ENCODE peak calls at places on chromosomes 6 and 20, in five cellular contexts. D is activated gamma-delta T cell treated with anti-CD3 and anti-CD28 coated beads, Interleukin-2, amount 50 U/mL, for 16 hours; J is germinal center; M is activated CD4-positive, alpha-beta T cell treated with anti-CD3 and anti-CD28 coated beads, Interleukin-2, amount 50 U/mL, for 4 hours; U is transverse colon. S is an unnamed sample.
A peak's percentile ranks its signal among the peaks of the same experiment; 100 is the strongest.

GRCh38 chr20:33999025-33999629 is 5.4 kb downstream of the RALY start:
- DNase-seq in J (no peak), D (no peak), U (no peak), M (no peak), S (no peak)

GRCh38 chr20:20303320-20303719 is 64.6 kb upstream of the INSM1 start:
- DNase-seq in U (no peak), J (no peak), D (no peak), M (no peak), S (no peak)

GRCh38 chr20:18058661-18059467 is 1.1 kb upstream of the OVOL2 start:
- DNase-seq in U (peak; percentile 56), M (no peak), J (no peak), D (no peak), S (no peak)

GRCh38 chr6:72619883-72620696 is 1.8 kb upstream of the KCNQ5 start:
- DNase-seq in M (peak; percentile 79), U (peak; percentile 41), D (peak; percentile 66), J (peak; percentile 72), S (no peak)

GRCh38 chr6:108699290-108700041 is 138.7 kb downstream of the FOXO3 start:
- DNase-seq in M (no peak), D (no peak), J (no peak), U (no peak), S (no peak)

GRCh38 chr6:136921936-136922679 is at the start of gene SLC35D3:
- DNase-seq in D (no peak), J (peak; percentile 24), U (no peak), M (no peak), S (no peak)

GRCh38 chr20:699342-699741 is 23.7 kb upstream of the SCRT2 start:
- DNase-seq in U (no peak), J (no peak), D (no peak), M (no peak), S (no peak)

GRCh38 chr20:46558511-46558959 is 8.1 kb upstream of the OCSTAMP start:
- DNase-seq in J (no peak), D (no peak), U (no peak), M (no peak), S (no peak)

GRCh38 chr6:77633993-77634392 is 18.8 kb upstream of the MEI4 start:
- DNase-seq in U (no peak), M (no peak), D (no peak), J (no peak), S (no peak)

GRCh38 chr20:4065405-4065841 is 50.1 kb upstream of the RNF24 start:
- DNase-seq in M (no peak), D (no peak), J (no peak), U (no peak), S (no peak)

GRCh38 chr20:61288331-61288784 is 36.3 kb downstream of the CDH4 start:
- DNase-seq in U (no peak), J (no peak), M (no peak), D (no peak), S (no peak)

GRCh38 chr20:47181056-47181862 is 175.2 kb downstream of the ZMYND8 start:
- DNase-seq in J (peak; percentile 79), M (no peak), D (no peak), U (peak; percentile 14), S (no peak)

GRCh38 chr6:33392168-33392947 is 735 bp downstream of the KIFC1 start:
- DNase-seq in J (no peak), U (no peak), M (no peak), D (no peak), S (no peak)

GRCh38 chr20:47950103-47950502 is 164.8 kb upstream of the SULF2 start:
- DNase-seq in D (no peak), U (no peak), J (no peak), M (no peak), S (no peak)

GRCh38 chr20:32920066-32920465 is 61.3 kb downstream of the EFCAB8 start:
- DNase-seq in D (no peak), U (no peak), M (no peak), J (no peak), S (no peak)

GRCh38 chr6:130937942-130938604 is 110.9 kb downstream of the SMLR1 start:
- DNase-seq in M (no peak), J (no peak), U (no peak), D (no peak), S (no peak)

GRCh38 chr6:5384276-5384675 is 123.0 kb downstream of the FARS2 start:
- DNase-seq in U (no peak), M (no peak), D (no peak), J (no peak), S (no peak)

GRCh38 chr20:31836853-31837608 is 8.4 kb downstream of the FOXS1 start:
- DNase-seq in U (no peak), J (no peak), D (no peak), M (no peak), S (no peak)

GRCh38 chr20:50516935-50517816 is 7.0 kb downstream of the PTPN1 start:
- DNase-seq in J (no peak), U (peak; percentile 36), M (no peak), D (no peak), S (no peak)

GRCh38 chr6:151021878-151022277 is 156.4 kb downstream of the MTHFD1L start:
- DNase-seq in M (no peak), D (no peak), U (no peak), J (no peak), S (no peak)

GRCh38 chr6:18118330-18118729 is 4.1 kb downstream of the NHLRC1 start:
- DNase-seq in J (no peak), U (no peak), D (no peak), M (no peak), S (no peak)

GRCh38 chr6:8057793-8058192 is 6.4 kb downstream of the BLOC1S5 start:
- DNase-seq in D (no peak), J (no peak), U (no peak), M (no peak), S (no peak)

GRCh38 chr6:163354085-163354484 is 60.4 kb upstream of the QKI start:
- DNase-seq in D (no peak), J (no peak), U (no peak), M (no peak), S (no peak)

GRCh38 chr6:158283304-158284005 is 28.8 kb upstream of the TULP4 start:
- DNase-seq in U (no peak), J (no peak), M (no peak), D (no peak), S (no peak)

GRCh38 chr20:60984666-60985065 is 267.4 kb upstream of the CDH4 start:
- DNase-seq in D (no peak), U (no peak), M (no peak), J (no peak), S (no peak)

GRCh38 chr6:42199106-42199981 is 4.6 kb upstream of the GUCA1B start:
- DNase-seq in J (no peak), U (no peak), D (no peak), M (no peak), S (no peak)

GRCh38 chr20:9287062-9287461 is 218.2 kb downstream of the PLCB4 start:
- DNase-seq in J (no peak), M (no peak), D (no peak), U (no peak), S (no peak)

GRCh38 chr20:4170621-4171537 is 155.5 kb upstream of the RNF24 start:
- DNase-seq in M (no peak), U (no peak), J (no peak), D (no peak), S (no peak)

GRCh38 chr20:40506567-40506966 is 182.5 kb downstream of the MAFB start:
- DNase-seq in D (no peak), M (no peak), J (peak; percentile 5), U (peak; percentile 69), S (no peak)

GRCh38 chr6:85452441-85452881 is 2.6 kb downstream of the NT5E start:
- DNase-seq in M (no peak), J (no peak), U (no peak), D (no peak), S (no peak)

GRCh38 chr20:1894471-1894950 is 696 bp upstream of the SIRPA start:
- DNase-seq in U (peak; percentile 59), M (no peak), D (no peak), J (peak; percentile 63), S (no peak)